ENCODE peak calls at places on chromosomes 16 and 17, in eight cellular contexts. U, A, N, R, P, L, X and J are unnamed samples.

GRCh38 chr17:10649031-10649430 is 8.1 kb downstream of the MYH3 start:
- DNase-seq in U (no peak), A (no peak), N (no peak), R (peak; percentile 21), P (no peak), L (no peak), X (no peak), J (no peak)

GRCh38 chr17:57442401-57442823 is 186.1 kb downstream of the MSI2 start:
- DNase-seq in U (no peak), A (no peak), N (no peak), R (peak; percentile 78), P (no peak), L (no peak), X (no peak), J (no peak)

GRCh38 chr17:41705271-41705991 is 6.7 kb upstream of the GAST start:
- DNase-seq in U (no peak), A (no peak), N (no peak), R (peak; percentile 68), P (peak; percentile 74), L (no peak), X (no peak), J (no peak)

GRCh38 chr17:65550758-65551157 is 10.7 kb downstream of the AXIN2 start:
- DNase-seq in U (no peak), A (no peak), N (no peak), R (no peak), P (no peak), L (no peak), X (no peak), J (no peak)

GRCh38 chr16:64051826-64052225 is 1070.0 kb downstream of the CDH11 start:
- DNase-seq in U (no peak), A (no peak), N (no peak), R (peak; percentile 21), P (peak; percentile 65), L (no peak), X (no peak), J (no peak)

GRCh38 chr16:31350275-31351005 is 4.5 kb upstream of the ITGAX start:
- DNase-seq in U (no peak), A (no peak), N (no peak), R (no peak), P (no peak), L (no peak), X (no peak), J (no peak)

GRCh38 chr17:81049973-81050551 is 15.1 kb downstream of the BAIAP2 start:
- DNase-seq in U (no peak), A (no peak), N (no peak), R (no peak), P (no peak), L (no peak), X (no peak), J (no peak)

GRCh38 chr16:47140686-47141085 is 3.1 kb downstream of the NETO2 start:
- DNase-seq in U (no peak), A (no peak), N (no peak), R (no peak), P (no peak), L (no peak), X (no peak), J (no peak)

GRCh38 chr17:7894866-7895265 is 6.3 kb downstream of the CHD3 start:
- DNase-seq in U (no peak), A (no peak), N (no peak), R (no peak), P (no peak), L (no peak), X (no peak), J (no peak)

GRCh38 chr17:7897090-7897489 is 8.5 kb downstream of the CHD3 start:
- DNase-seq in U (no peak), A (no peak), N (no peak), R (no peak), P (no peak), L (no peak), X (no peak), J (no peak)

GRCh38 chr17:7893226-7893880 is 4.8 kb downstream of the CHD3 start:
- DNase-seq in U (no peak), A (no peak), N (no peak), R (peak; percentile 38), P (no peak), L (no peak), X (no peak), J (no peak)

GRCh38 chr17:7894226-7894625 is 5.6 kb downstream of the CHD3 start:
- DNase-seq in U (no peak), A (no peak), N (no peak), R (no peak), P (no peak), L (no peak), X (no peak), J (no peak)

DNA sequence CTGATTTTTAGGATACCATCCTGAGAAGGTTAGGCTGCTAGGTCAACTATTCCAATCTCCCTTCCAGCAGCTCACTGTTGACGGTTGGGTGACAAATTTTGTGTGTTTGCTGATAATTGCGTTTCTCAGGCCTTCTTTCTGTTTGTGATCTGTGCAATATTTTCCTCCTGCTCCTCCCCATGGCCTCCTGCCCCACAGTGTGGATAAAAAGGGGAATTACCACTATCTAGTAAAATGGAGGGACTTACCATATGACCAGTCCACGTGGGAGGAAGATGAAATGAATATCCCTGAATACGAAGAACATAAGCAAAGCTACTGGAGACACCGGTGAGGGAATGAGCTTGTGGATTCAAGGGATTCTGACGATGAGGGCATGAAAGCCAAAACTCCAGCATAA is 9.2 kb downstream of the CHD3 start:
- DNase-seq in U (no peak), A (no peak), N (no peak), R (peak; percentile 82), P (no peak), L (no peak), X (no peak), J (no peak)
- TF ChIP-seq CTCF in U (peak; percentile 43), A (no peak), N (peak; percentile 20), R (peak; percentile 62), P (peak; percentile 45), L (peak; percentile 43), X (no peak), J (peak; percentile 66)

DNA sequence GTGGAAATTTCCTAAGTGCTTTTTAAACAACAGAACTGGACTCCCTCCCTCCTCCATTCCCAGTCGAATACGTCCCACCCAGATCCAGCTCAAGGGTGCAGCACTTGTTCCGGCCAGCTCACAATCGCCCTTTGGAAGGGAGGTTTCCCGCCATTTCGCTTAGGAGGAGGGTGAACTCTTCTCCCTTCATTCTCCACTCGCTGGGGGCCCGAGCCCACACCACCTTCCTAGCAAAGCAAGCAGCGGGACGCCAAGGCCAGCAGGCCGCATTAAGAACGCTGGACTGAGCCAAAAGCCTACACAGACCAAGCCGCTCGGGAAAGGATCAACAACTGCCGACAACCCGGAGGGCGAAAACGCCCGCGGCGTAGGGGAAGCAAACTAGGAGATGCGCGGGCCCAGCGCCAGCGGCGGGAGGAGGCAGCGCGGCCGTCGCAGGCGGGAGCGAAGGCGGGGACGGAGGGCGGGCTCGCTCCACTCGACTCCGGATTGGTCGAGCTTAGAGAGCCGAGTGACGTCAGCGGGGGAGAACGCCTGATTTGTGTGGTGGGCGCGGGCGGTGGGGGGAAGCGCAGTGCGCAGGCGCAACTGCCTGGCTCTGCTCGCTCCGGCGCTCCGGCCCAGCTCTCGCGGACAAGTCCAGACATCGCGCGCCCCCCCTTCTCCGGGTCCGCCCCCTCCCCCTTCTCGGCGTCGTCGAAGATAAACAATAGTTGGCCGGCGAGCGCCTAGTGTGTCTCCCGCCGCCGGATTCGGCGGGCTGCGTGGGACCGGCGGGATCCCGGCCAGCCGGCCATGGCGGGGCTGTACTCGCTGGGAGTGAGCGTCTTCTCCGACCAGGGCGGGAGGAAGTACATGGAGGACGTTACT is at the start of gene PPM1D:
- DNase-seq in U (peak; percentile 98), A (peak; percentile 99), N (peak; percentile 100), R (peak; percentile 99), P (peak; percentile 100), L (peak; percentile 99), X (peak; percentile 99), J (no peak)
- TF ChIP-seq CTCF in U (no peak), A (no peak), N (no peak), R (no peak), P (no peak), L (no peak), X (no peak), J (no peak)

GRCh38 chr17:39938140-39938869 is 10.8 kb downstream of the LRRC3C start:
- DNase-seq in U (no peak), A (no peak), N (no peak), R (no peak), P (no peak), L (no peak), X (peak; percentile 47), J (no peak)

GRCh38 chr17:39942076-39942475 is 14.5 kb downstream of the LRRC3C start:
- DNase-seq in U (no peak), A (no peak), N (no peak), R (no peak), P (no peak), L (no peak), X (no peak), J (no peak)

GRCh38 chr17:39939031-39939430 is 11.5 kb downstream of the LRRC3C start:
- DNase-seq in U (no peak), A (no peak), N (no peak), R (no peak), P (no peak), L (no peak), X (no peak), J (no peak)

GRCh38 chr17:39937462-39937861 is 9.9 kb downstream of the LRRC3C start:
- DNase-seq in U (no peak), A (peak; percentile 24), N (no peak), R (no peak), P (no peak), L (no peak), X (no peak), J (no peak)

GRCh38 chr17:39939588-39940419 is 12.3 kb downstream of the LRRC3C start:
- DNase-seq in U (no peak), A (no peak), N (peak; percentile 65), R (peak; percentile 73), P (peak; percentile 34), L (no peak), X (peak; percentile 59), J (no peak)
- TF ChIP-seq CTCF in U (peak; percentile 74), A (peak; percentile 24), N (no peak), R (peak; percentile 60), P (peak; percentile 43), L (no peak), X (peak; percentile 41), J (peak; percentile 52)

GRCh38 chr16:89919535-89920406 is 1.1 kb downstream of the MC1R start:
- DNase-seq in U (no peak), A (no peak), N (no peak), R (no peak), P (no peak), L (no peak), X (no peak), J (no peak)

GRCh38 chr16:89917773-89918452 is 749 bp upstream of the MC1R start:
- DNase-seq in U (peak; percentile 51), A (peak; percentile 63), N (peak; percentile 65), R (peak; percentile 92), P (peak; percentile 73), L (no peak), X (peak; percentile 90), J (peak; percentile 23)

GRCh38 chr16:89921131-89921698 is 1.9 kb upstream of the TUBB3 start:
- DNase-seq in U (no peak), A (no peak), N (no peak), R (no peak), P (peak; percentile 38), L (no peak), X (no peak), J (no peak)

GRCh38 chr16:89920723-89921122 is 2.1 kb downstream of the MC1R start:
- DNase-seq in U (no peak), A (no peak), N (no peak), R (no peak), P (no peak), L (no peak), X (no peak), J (no peak)

DNA sequence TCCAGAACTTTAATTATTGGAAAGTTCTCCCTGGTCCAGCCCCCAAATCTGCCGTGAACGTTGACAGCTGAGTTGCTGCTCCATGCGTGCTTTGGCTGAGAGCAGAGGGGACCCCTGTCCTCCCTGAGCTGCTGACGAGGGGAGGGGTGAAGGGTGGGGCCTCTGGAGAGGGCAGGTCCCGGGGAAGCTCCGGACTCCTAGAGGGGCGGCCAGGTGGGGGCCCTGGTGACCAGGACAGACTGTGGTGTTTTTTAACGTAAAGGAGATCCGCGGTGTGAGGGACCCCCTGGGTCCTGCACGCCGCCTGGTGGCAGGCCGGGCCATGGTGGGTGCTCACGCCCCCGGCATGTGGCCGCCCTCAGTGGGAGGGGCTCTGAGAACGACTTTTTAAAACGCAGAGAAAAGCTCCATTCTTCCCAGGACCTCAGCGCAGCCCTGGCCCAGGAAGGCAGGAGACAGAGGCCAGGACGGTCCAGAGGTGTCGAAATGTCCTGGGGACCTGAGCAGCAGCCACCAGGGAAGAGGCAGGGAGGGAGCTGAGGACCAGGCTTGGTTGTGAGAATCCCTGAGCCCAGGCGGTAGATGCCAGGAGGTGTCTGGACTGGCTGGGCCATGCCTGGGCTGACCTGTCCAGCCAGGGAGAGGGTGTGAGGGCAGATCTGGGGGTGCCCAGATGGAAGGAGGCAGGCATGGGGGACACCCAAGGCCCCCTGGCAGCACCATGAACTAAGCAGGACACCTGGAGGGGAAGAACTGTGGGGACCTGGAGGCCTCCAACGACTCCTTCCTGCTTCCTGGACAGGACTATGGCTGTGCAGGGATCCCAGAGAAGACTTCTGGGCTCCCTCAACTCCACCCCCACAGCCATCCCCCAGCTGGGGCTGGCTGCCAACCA is at the start of gene MC1R:
- DNase-seq in U (no peak), A (peak; percentile 58), N (peak; percentile 35), R (peak; percentile 29), P (peak; percentile 71), L (no peak), X (peak; percentile 74), J (no peak)
- TF ChIP-seq CTCF in U (peak; percentile 58), A (peak; percentile 48), N (peak; percentile 16), R (peak; percentile 33), P (peak; percentile 50), L (peak; percentile 14), X (no peak), J (peak; percentile 45)